ENCODE peak calls at places on chromosomes 5 and 9, in four cellular contexts. D, S, V and Z are unnamed samples.

GRCh38 chr5:172777381-172778222 is 6.6 kb upstream of the DUSP1 start:
- DNase-seq in D (no peak), S (peak), V (peak), Z (peak)

GRCh38 chr9:115283395-115283794 is 165.4 kb upstream of the TNC start:
- DNase-seq in D (no peak), S (no peak), V (no peak), Z (no peak)

GRCh38 chr9:134544388-134545212 is 97.0 kb upstream of the COL5A1 start:
- DNase-seq in D (no peak), S (no peak), V (no peak), Z (no peak)

GRCh38 chr9:37300620-37301368 is 121.7 kb upstream of the GRHPR start:
- DNase-seq in D (no peak), S (no peak), V (no peak), Z (no peak)

GRCh38 chr5:156411-157072 is 34.8 kb upstream of the LRRC14B start:
- DNase-seq in D (no peak), S (no peak), V (no peak), Z (no peak)

GRCh38 chr5:138444078-138444773 is 5.4 kb downstream of the REEP2 start:
- DNase-seq in D (no peak), S (no peak), V (no peak), Z (no peak)

GRCh38 chr5:132498686-132499271 is 8.2 kb upstream of the IRF1 start:
- DNase-seq in D (no peak), S (no peak), V (no peak), Z (no peak)

GRCh38 chr5:141484499-141485304 is at the start of gene PCDHGC4:
- DNase-seq in D (no peak), S (no peak), V (no peak), Z (no peak)

GRCh38 chr5:81989204-81989603 is 17.4 kb downstream of the ATG10 start:
- DNase-seq in D (no peak), S (no peak), V (no peak), Z (no peak)

GRCh38 chr9:87885484-87886189 is 3.0 kb downstream of the SPATA31E1 start:
- DNase-seq in D (no peak), S (no peak), V (no peak), Z (no peak)

GRCh38 chr5:143061161-143061945 is 291.2 kb downstream of the ARHGAP26 start:
- DNase-seq in D (no peak), S (no peak), V (no peak), Z (no peak)

GRCh38 chr5:176537608-176538504 is 654 bp upstream of the RNF44 start:
- DNase-seq in D (peak), S (peak), V (peak), Z (peak)
- TF ChIP-seq POLR2AphosphoS5 in D (no peak), S (no peak), V (no peak), Z (no peak)

DNA sequence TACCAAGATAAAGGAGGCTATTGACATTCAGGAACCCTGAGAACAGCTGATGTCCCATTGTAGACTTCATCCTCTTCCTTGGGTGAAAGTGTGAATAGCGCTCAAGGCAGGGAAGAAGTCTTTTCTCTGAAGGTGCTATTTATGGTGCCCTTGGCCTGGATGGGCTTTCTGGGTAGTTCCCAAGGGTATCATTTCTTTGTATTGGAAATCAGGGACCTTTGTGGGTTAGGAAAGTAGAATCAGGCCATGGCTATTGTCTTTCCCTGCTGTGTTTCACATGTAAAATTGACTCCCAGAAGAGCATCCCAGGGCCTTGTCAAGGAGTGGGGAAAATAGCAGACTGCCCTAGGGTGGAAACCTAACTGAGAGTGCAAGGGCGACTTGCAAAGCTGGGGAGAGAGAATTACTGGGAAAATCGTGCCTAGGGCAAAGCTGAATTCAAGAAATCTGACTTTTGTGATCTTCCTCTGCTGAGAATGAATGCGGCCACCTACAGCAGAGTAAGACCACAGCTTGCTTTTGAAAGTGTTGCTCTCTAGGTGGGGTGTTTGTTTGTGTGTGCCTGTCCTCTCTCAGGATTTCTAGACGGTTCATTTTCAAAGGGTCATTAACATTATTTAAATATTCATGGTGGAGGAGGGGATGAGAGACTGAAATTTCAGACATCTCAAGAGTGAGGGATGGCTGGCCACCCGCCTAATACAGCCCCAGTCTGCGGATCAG is 160.6 kb downstream of the C9orf152 start:
- DNase-seq in D (no peak), S (no peak), V (no peak), Z (no peak)
- TF ChIP-seq SPI1 in D (no peak), S (no peak), V (no peak), Z (no peak)

GRCh38 chr5:177476531-177477233 is 3.2 kb upstream of the DBN1 start:
- DNase-seq in D (no peak), S (peak), V (no peak), Z (no peak)

GRCh38 chr5:177477701-177478477 is 4.5 kb upstream of the DBN1 start:
- DNase-seq in D (no peak), S (no peak), V (no peak), Z (no peak)

GRCh38 chr5:177479774-177480173 is 6.3 kb upstream of the DBN1 start:
- DNase-seq in D (no peak), S (no peak), V (no peak), Z (no peak)

GRCh38 chr5:177475563-177476427 is 2.4 kb upstream of the DBN1 start:
- DNase-seq in D (no peak), S (no peak), V (no peak), Z (no peak)

DNA sequence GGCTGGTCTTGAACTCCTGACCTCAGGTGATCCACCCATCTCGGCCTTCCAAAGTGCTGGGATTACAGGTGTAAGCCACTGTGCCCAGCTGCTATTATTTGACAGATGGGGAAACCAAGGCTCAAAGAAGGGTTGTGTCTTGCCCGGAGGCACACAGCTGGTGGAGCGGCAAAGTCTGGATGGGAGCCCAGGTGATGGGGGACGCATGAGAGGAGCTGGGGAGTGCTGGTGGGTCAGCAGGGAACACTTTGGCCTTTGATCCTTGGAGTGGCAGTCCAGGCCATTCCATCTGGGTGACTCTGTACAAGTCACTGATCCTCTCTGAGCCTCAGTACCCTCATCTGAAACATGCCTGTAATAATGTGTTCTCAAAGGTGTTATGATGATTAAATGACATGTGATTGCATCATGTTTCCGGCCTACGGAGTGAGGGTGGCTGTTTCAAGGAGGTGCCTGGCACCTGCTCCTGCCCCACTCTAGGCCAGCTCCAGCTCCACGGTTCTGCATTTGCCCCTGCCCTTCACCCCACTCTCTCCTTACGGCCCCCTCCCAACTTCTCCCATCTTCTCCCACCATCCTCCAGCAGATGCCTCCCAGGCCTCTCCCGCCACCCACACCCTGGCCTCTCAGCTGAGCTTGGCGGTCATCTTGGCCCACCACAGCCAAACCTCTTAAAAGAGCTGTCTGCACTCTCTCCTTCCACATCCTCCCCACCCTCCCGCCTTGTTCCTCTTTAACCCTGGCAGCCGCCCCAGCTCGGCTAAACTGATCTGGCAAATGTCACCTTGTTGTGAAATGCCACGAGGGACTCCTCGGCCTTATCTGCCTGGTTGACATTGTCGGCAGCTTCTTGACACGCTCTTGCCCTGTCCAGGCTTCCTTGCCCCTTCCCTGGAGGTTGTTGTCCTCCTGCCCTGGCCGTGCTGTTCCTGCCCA is 5.5 kb upstream of the DBN1 start:
- DNase-seq in D (no peak), S (no peak), V (peak), Z (no peak)
- TF ChIP-seq POLR2AphosphoS5 in D (no peak), S (peak), V (peak), Z (no peak)

GRCh38 chr5:79086116-79086515 is 16.5 kb downstream of the BHMT2 start:
- DNase-seq in D (peak), S (no peak), V (no peak), Z (no peak)
- TF ChIP-seq SPI1 in D (no peak), S (no peak), V (no peak), Z (no peak)

GRCh38 chr9:96868709-96869108 is 14.4 kb upstream of the ZNF782 start:
- DNase-seq in D (no peak), S (no peak), V (no peak), Z (no peak)
- TF ChIP-seq POLR2AphosphoS5 in D (no peak), S (no peak), V (no peak), Z (no peak)

DNA sequence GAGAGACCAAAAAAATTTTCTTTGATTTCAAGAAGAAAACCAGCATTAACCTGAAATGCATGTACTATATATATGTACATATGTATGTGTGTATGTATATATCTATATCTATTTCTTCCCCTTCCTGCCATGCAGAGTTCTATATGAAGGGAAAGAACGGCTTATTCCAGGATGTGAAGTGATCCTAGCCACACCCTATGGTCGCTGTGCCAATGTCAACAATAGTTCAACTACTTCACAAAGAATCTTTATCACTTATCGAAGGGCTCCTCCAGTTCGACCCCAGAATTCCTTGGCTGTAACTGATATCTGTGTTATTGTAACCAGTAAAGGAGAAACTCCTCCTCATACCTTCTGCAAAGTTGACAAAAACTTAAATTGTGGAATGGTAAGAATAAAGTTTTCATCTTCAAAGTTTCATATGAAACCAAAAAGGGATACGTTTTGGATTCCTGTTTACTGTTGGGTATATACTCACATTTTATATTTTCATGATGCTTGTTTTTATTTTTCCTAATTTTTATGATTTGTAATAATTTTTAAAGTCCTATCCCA is 56.2 kb downstream of the DENND4C start:
- DNase-seq in D (no peak), S (no peak), V (no peak), Z (no peak)
- TF ChIP-seq SPI1 in D (no peak), S (no peak), V (no peak), Z (no peak)

GRCh38 chr5:89728134-89728533 is 681.4 kb downstream of the CETN3 start:
- DNase-seq in D (no peak), S (no peak), V (no peak), Z (no peak)
- TF ChIP-seq POLR2AphosphoS5 in D (no peak), S (no peak), V (no peak), Z (no peak)

DNA sequence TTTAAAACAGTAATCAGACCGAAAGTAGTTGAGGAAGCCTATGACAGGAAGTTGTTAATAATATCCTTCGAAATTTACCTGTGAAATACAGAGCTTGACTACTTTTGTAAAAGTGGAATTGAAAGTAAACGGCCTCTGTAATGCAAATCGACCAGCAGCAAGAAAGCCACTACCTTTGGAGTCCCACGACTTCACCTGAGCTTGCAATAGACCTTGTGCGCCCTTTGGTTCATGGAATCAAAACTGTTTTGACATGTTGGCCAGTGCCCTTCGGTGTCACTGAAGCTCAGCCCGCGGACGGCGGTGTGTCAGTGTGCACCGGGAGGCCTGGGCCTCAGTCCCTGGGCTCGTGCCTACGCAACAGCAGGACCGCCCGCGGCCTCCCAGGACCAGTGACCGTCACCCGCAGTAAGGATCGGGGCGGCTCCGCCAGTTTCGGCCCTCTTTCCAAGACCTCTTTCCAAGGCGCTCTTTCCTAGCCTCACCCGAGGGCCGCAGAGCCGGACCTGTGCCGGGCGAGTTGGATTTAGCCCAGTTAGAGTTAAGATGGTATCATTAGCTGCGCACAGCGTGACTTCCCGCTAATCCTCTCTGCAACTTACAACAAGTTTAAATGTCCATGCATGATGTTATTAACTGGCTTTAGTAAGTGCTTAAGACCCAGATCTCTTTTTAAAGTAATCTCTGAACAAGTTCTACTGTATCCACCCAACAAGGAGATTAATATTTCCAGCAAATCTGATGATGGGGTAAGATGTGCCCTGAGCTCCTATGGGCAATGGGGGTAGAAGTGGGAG is 223.3 kb downstream of the MEF2C start:
- DNase-seq in D (no peak), S (no peak), V (no peak), Z (no peak)
- TF ChIP-seq SPI1 in D (peak), S (no peak), V (no peak), Z (peak)

DNA sequence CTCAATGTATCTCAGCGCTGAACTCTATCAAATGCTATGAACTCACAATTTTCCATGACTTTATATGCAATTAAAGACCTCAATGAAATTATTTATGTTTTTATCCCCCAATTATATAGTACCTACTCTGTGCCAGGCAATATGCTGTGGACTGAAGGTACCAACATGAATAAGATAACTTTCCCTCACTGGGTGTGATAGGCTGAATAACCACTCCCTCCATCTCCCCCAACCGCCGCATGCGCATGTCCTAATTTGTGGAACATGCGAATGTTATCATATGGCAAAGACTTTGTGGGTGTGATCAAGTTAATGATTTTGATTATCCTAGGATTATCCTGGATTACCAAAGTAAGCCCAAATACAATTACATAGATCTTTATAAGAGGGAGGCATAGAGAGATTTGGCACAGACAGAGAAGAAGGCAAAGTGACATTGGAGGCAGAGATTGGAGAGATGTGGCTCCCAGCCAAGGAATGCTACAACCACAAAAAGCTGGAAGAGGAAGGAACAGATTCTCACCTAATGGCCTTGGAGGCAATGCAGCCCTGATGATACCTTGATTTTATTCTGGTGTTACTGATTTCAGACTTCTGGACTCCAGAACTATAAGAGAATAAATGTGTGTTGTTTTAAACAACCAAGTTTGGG is 149.1 kb upstream of the VCAN start:
- DNase-seq in D (no peak), S (no peak), V (no peak), Z (no peak)
- TF ChIP-seq POLR2AphosphoS5 in D (no peak), S (no peak), V (no peak), Z (no peak)